ENCODE peak calls at places on chromosomes 1 and 21, in five cellular contexts. One of them, this sample, is unnamed.

GRCh38 chr21:40841524-40842196 is 5.3 kb downstream of the DSCAM start:
- DNase-seq in activated CD8-positive, alpha-beta memory T cell treated with anti-CD3 and anti-CD28 coated beads for 24 hours: no peak
- DNase-seq in AG08396: no peak
- DNase-seq in NCI-H1105: peak
- DNase-seq in adrenal gland: peak
- DNase-seq in this sample: peak

GRCh38 chr1:48055854-48056253 is 58.7 kb upstream of the TRABD2B start:
- DNase-seq in activated CD8-positive, alpha-beta memory T cell treated with anti-CD3 and anti-CD28 coated beads for 24 hours: no peak
- DNase-seq in AG08396: no peak
- DNase-seq in NCI-H1105: peak
- DNase-seq in adrenal gland: no peak
- DNase-seq in this sample: no peak

GRCh38 chr1:3922851-3923250 is 22.8 kb upstream of the C1orf174 start:
- DNase-seq in activated CD8-positive, alpha-beta memory T cell treated with anti-CD3 and anti-CD28 coated beads for 24 hours: no peak
- DNase-seq in AG08396: no peak
- DNase-seq in NCI-H1105: no peak
- DNase-seq in adrenal gland: no peak
- DNase-seq in this sample: no peak

GRCh38 chr1:63907051-63907450 is 133.2 kb downstream of the ROR1 start:
- DNase-seq in activated CD8-positive, alpha-beta memory T cell treated with anti-CD3 and anti-CD28 coated beads for 24 hours: no peak
- DNase-seq in AG08396: no peak
- DNase-seq in NCI-H1105: no peak
- DNase-seq in adrenal gland: no peak
- DNase-seq in this sample: no peak

GRCh38 chr1:21200767-21201166 is 24.1 kb upstream of the EIF4G3 start:
- DNase-seq in activated CD8-positive, alpha-beta memory T cell treated with anti-CD3 and anti-CD28 coated beads for 24 hours: no peak
- DNase-seq in AG08396: no peak
- DNase-seq in NCI-H1105: no peak
- DNase-seq in adrenal gland: no peak
- DNase-seq in this sample: no peak

GRCh38 chr21:34971656-34972055 is 77.4 kb downstream of the RUNX1 start:
- DNase-seq in activated CD8-positive, alpha-beta memory T cell treated with anti-CD3 and anti-CD28 coated beads for 24 hours: no peak
- DNase-seq in AG08396: no peak
- DNase-seq in NCI-H1105: no peak
- DNase-seq in adrenal gland: no peak
- DNase-seq in this sample: no peak

GRCh38 chr1:201636065-201636464 is 97.1 kb downstream of the NAV1 start:
- DNase-seq in activated CD8-positive, alpha-beta memory T cell treated with anti-CD3 and anti-CD28 coated beads for 24 hours: no peak
- DNase-seq in AG08396: no peak
- DNase-seq in NCI-H1105: no peak
- DNase-seq in adrenal gland: no peak
- DNase-seq in this sample: no peak

GRCh38 chr21:44920694-44921604 is at the start of gene ITGB2:
- DNase-seq in activated CD8-positive, alpha-beta memory T cell treated with anti-CD3 and anti-CD28 coated beads for 24 hours: peak
- DNase-seq in AG08396: no peak
- DNase-seq in NCI-H1105: no peak
- DNase-seq in adrenal gland: no peak
- DNase-seq in this sample: no peak

GRCh38 chr1:106793686-106794085 is 262.8 kb upstream of the PRMT6 start:
- DNase-seq in activated CD8-positive, alpha-beta memory T cell treated with anti-CD3 and anti-CD28 coated beads for 24 hours: no peak
- DNase-seq in AG08396: no peak
- DNase-seq in NCI-H1105: peak
- DNase-seq in adrenal gland: no peak
- DNase-seq in this sample: no peak

GRCh38 chr1:215900684-215901083 is 333.6 kb downstream of the KCTD3 start:
- DNase-seq in activated CD8-positive, alpha-beta memory T cell treated with anti-CD3 and anti-CD28 coated beads for 24 hours: no peak
- DNase-seq in AG08396: no peak
- DNase-seq in NCI-H1105: no peak
- DNase-seq in adrenal gland: no peak
- DNase-seq in this sample: peak

This sample was measured in NCI-H2171 treated with DMSO at 0.1 percent for 48 hours.